ENCODE peak calls at places on chromosomes 16 and 17, in nine cellular contexts. R is cerebellum; J is stimulated activated CD8-positive, alpha-beta memory T cell treated with anti-CD3 and anti-CD28 coated beads, Interleukin-7, amount 100 ng/mL, for 1 hour; Q is H1; C is cardiac fibroblast; A is activated T-cell treated with anti-CD3 and anti-CD28 coated beads, Interleukin-2, amount 50 U/mL, for 48 hours; V is cardiac muscle cell; Y is T-helper 2 cell; I is Right ventricle myocardium inferior. P is an unnamed sample.

GRCh38 chr17:9767432-9767991 is 23.9 kb downstream of the DHRS7C start:
- DNase-seq in R (no peak), J (no peak), Q (no peak), C (no peak), A (no peak), V (no peak), Y (no peak), I (no peak), P (no peak)

GRCh38 chr16:57352636-57353047 is 5.9 kb upstream of the CCL22 start:
- DNase-seq in R (no peak), J (no peak), Q (no peak), C (no peak), A (no peak), V (no peak), Y (no peak), I (no peak), P (no peak)

GRCh38 chr17:17445925-17446665 is 30.7 kb upstream of the MED9 start:
- DNase-seq in R (peak), J (no peak), Q (no peak), C (peak), A (no peak), V (no peak), Y (no peak), I (no peak), P (peak)

GRCh38 chr17:72853438-72854415 is 238.8 kb downstream of the SLC39A11 start:
- DNase-seq in R (no peak), J (no peak), Q (no peak), C (no peak), A (no peak), V (no peak), Y (no peak), I (no peak), P (no peak)

GRCh38 chr16:65494609-65495008 is 372.7 kb upstream of the CDH11 start:
- DNase-seq in R (no peak), J (no peak), Q (no peak), C (no peak), A (no peak), V (no peak), Y (no peak), I (no peak), P (no peak)

GRCh38 chr16:68003031-68003430 is 3.7 kb upstream of the DPEP2 start:
- DNase-seq in R (no peak), J (no peak), Q (no peak), C (peak), A (no peak), V (no peak), Y (no peak), I (no peak), P (no peak)

GRCh38 chr16:53207810-53208752 is 153.3 kb downstream of the CHD9 start:
- DNase-seq in R (peak), J (no peak), Q (peak), C (peak), A (no peak), V (peak), Y (no peak), I (no peak), P (no peak)

GRCh38 chr16:87065781-87066694 is 251.2 kb downstream of the C16orf95 start:
- DNase-seq in R (no peak), J (no peak), Q (no peak), C (no peak), A (no peak), V (no peak), Y (no peak), I (no peak), P (no peak)

GRCh38 chr16:15792563-15792971 is 64.3 kb downstream of the MYH11 start:
- DNase-seq in R (no peak), J (no peak), Q (no peak), C (no peak), A (no peak), V (no peak), Y (no peak), I (no peak), P (no peak)

GRCh38 chr16:84449156-84450140 is 55.0 kb downstream of the MEAK7 start:
- DNase-seq in R (no peak), J (no peak), Q (no peak), C (no peak), A (no peak), V (no peak), Y (no peak), I (no peak), P (no peak)

GRCh38 chr16:66701516-66701915 is 5.0 kb upstream of the CMTM4 start:
- DNase-seq in R (no peak), J (no peak), Q (no peak), C (no peak), A (no peak), V (no peak), Y (no peak), I (no peak), P (no peak)

GRCh38 chr17:50684612-50685333 is 22.9 kb downstream of the ANKRD40 start:
- DNase-seq in R (no peak), J (no peak), Q (no peak), C (no peak), A (no peak), V (no peak), Y (no peak), I (no peak), P (no peak)

GRCh38 chr16:31453255-31454204 is 5.8 kb upstream of the ARMC5 start:
- DNase-seq in R (no peak), J (no peak), Q (no peak), C (peak), A (no peak), V (peak), Y (no peak), I (peak), P (peak)

GRCh38 chr16:3089717-3090592 is 9.1 kb downstream of the ZSCAN10 start:
- DNase-seq in R (no peak), J (no peak), Q (no peak), C (no peak), A (no peak), V (no peak), Y (no peak), I (no peak), P (no peak)

GRCh38 chr16:2824626-2825025 is 5.5 kb upstream of the ZG16B start:
- DNase-seq in R (no peak), J (no peak), Q (no peak), C (no peak), A (no peak), V (no peak), Y (no peak), I (no peak), P (peak)

GRCh38 chr16:87317766-87318121 is 552 bp upstream of the C16orf95 start:
- DNase-seq in R (no peak), J (no peak), Q (no peak), C (peak), A (no peak), V (peak), Y (no peak), I (no peak), P (peak)

P was measured in uterus.